ENCODE peak calls at places on chromosomes 5 and 9, in six cellular contexts. L is GM12865; K is ACHN; H is stomach; C is stimulated activated CD4-positive, alpha-beta T cell treated with anti-CD3 and anti-CD28 coated beads, Interleukin-1b, Interleukin-23, amount 100 ng/mL, for 24 hours; I is left cardiac atrium. A is an unnamed sample.

GRCh38 chr9:3200331-3200774 is 325.4 kb downstream of the RFX3 start:
- DNase-seq in L (no peak), K (no peak), H (no peak), C (no peak), I (no peak), A (no peak)

GRCh38 chr9:131905144-131905543 is 165.3 kb upstream of the RAPGEF1 start:
- DNase-seq in L (no peak), K (no peak), H (no peak), C (no peak), I (no peak), A (no peak)

GRCh38 chr5:178439411-178440162 is 150.6 kb downstream of the COL23A1 start:
- DNase-seq in L (no peak), K (no peak), H (no peak), C (no peak), I (no peak), A (no peak)

GRCh38 chr5:76692274-76692540 is 23.7 kb upstream of the F2R start:
- DNase-seq in L (no peak), K (no peak), H (no peak), C (no peak), I (no peak), A (no peak)

GRCh38 chr9:113943112-113944009 is 67.3 kb downstream of the ZNF618 start:
- DNase-seq in L (no peak), K (no peak), H (no peak), C (no peak), I (no peak), A (peak)

GRCh38 chr9:70438341-70438924 is 24.0 kb upstream of the KLF9 start:
- DNase-seq in L (no peak), K (peak), H (peak), C (no peak), I (peak), A (peak)

GRCh38 chr5:96932026-96932425 is 3.9 kb upstream of the LNPEP start:
- DNase-seq in L (peak), K (no peak), H (no peak), C (no peak), I (no peak), A (no peak)

GRCh38 chr9:2281031-2281802 is 266.1 kb downstream of the SMARCA2 start:
- DNase-seq in L (no peak), K (no peak), H (no peak), C (no peak), I (no peak), A (no peak)

GRCh38 chr5:139794067-139794846 is 1.4 kb upstream of the PSD2 start:
- DNase-seq in L (no peak), K (no peak), H (no peak), C (no peak), I (no peak), A (no peak)

GRCh38 chr9:120464176-120464575 is 115.8 kb downstream of the CDK5RAP2 start:
- DNase-seq in L (no peak), K (no peak), H (no peak), C (no peak), I (no peak), A (no peak)

GRCh38 chr5:966941-967340 is 41.7 kb upstream of the NKD2 start:
- DNase-seq in L (no peak), K (no peak), H (no peak), C (no peak), I (no peak), A (no peak)